ENCODE peak calls at places on chromosomes 6 and 20, in ten cellular contexts. One of them, this sample, is unnamed.

GRCh38 chr6:81451787-81452186 is 300.7 kb downstream of the TENT5A start:
- DNase-seq in SK-N-SH: no peak
- DNase-seq in K562: no peak
- DNase-seq in fibroblast of pulmonary artery: peak
- DNase-seq in coronary artery: no peak
- DNase-seq in sigmoid colon: no peak
- DNase-seq in A549: peak
- DNase-seq in fibroblast of mammary gland: peak
- DNase-seq in heart right ventricle: no peak
- DNase-seq in astrocyte of the spinal cord: peak
- DNase-seq in this sample: peak

GRCh38 chr6:10837009-10837691 is 1.2 kb downstream of the MAK start:
- DNase-seq in fibroblast of mammary gland: no peak
- DNase-seq in sigmoid colon: no peak
- DNase-seq in heart right ventricle: peak
- DNase-seq in fibroblast of pulmonary artery: peak
- DNase-seq in A549: no peak
- DNase-seq in SK-N-SH: peak
- DNase-seq in coronary artery: no peak
- DNase-seq in astrocyte of the spinal cord: peak
- DNase-seq in K562: peak
- DNase-seq in this sample: peak

GRCh38 chr20:12394786-12395185 is 477.1 kb downstream of the BTBD3 start:
- DNase-seq in SK-N-SH: no peak
- DNase-seq in fibroblast of pulmonary artery: peak
- DNase-seq in K562: no peak
- DNase-seq in A549: no peak
- DNase-seq in astrocyte of the spinal cord: no peak
- DNase-seq in coronary artery: no peak
- DNase-seq in sigmoid colon: no peak
- DNase-seq in fibroblast of mammary gland: no peak
- DNase-seq in heart right ventricle: no peak
- DNase-seq in this sample: no peak

GRCh38 chr6:57173056-57173885 is 1.1 kb downstream of the BAG2 start:
- DNase-seq in SK-N-SH: peak
- DNase-seq in K562: peak
- DNase-seq in A549: no peak
- DNase-seq in fibroblast of mammary gland: no peak
- DNase-seq in heart right ventricle: no peak
- DNase-seq in astrocyte of the spinal cord: peak
- DNase-seq in sigmoid colon: no peak
- DNase-seq in coronary artery: no peak
- DNase-seq in fibroblast of pulmonary artery: peak
- DNase-seq in this sample: peak

GRCh38 chr6:36873115-36873514 is 1.5 kb downstream of the PPIL1 start:
- DNase-seq in fibroblast of pulmonary artery: no peak
- DNase-seq in heart right ventricle: no peak
- DNase-seq in fibroblast of mammary gland: no peak
- DNase-seq in K562: no peak
- DNase-seq in SK-N-SH: no peak
- DNase-seq in coronary artery: no peak
- DNase-seq in A549: no peak
- DNase-seq in sigmoid colon: no peak
- DNase-seq in astrocyte of the spinal cord: no peak
- DNase-seq in this sample: no peak

GRCh38 chr20:63160641-63161175 is 55.2 kb downstream of the YTHDF1 start:
- DNase-seq in SK-N-SH: no peak
- DNase-seq in A549: no peak
- DNase-seq in coronary artery: no peak
- DNase-seq in heart right ventricle: no peak
- DNase-seq in K562: no peak
- DNase-seq in fibroblast of pulmonary artery: no peak
- DNase-seq in sigmoid colon: no peak
- DNase-seq in fibroblast of mammary gland: no peak
- DNase-seq in astrocyte of the spinal cord: no peak
- DNase-seq in this sample: no peak

GRCh38 chr6:26032387-26033131 is 54.7 kb upstream of the HFE start:
- DNase-seq in sigmoid colon: no peak
- DNase-seq in coronary artery: no peak
- DNase-seq in SK-N-SH: no peak
- DNase-seq in heart right ventricle: no peak
- DNase-seq in A549: peak
- DNase-seq in astrocyte of the spinal cord: peak
- DNase-seq in fibroblast of pulmonary artery: peak
- DNase-seq in K562: peak
- DNase-seq in fibroblast of mammary gland: peak
- DNase-seq in this sample: no peak

GRCh38 chr6:115613488-115613887 is 447.2 kb downstream of the FRK start:
- DNase-seq in fibroblast of mammary gland: peak
- DNase-seq in SK-N-SH: no peak
- DNase-seq in K562: no peak
- DNase-seq in sigmoid colon: no peak
- DNase-seq in astrocyte of the spinal cord: peak
- DNase-seq in coronary artery: no peak
- DNase-seq in A549: no peak
- DNase-seq in heart right ventricle: no peak
- DNase-seq in fibroblast of pulmonary artery: peak
- DNase-seq in this sample: peak

GRCh38 chr20:50618537-50618936 is 72.8 kb downstream of the RIPOR3 start:
- DNase-seq in SK-N-SH: no peak
- DNase-seq in fibroblast of pulmonary artery: no peak
- DNase-seq in astrocyte of the spinal cord: no peak
- DNase-seq in coronary artery: no peak
- DNase-seq in heart right ventricle: no peak
- DNase-seq in K562: no peak
- DNase-seq in fibroblast of mammary gland: no peak
- DNase-seq in A549: no peak
- DNase-seq in sigmoid colon: no peak
- DNase-seq in this sample: no peak

GRCh38 chr6:48744948-48745347 is 634.0 kb upstream of the PTCHD4 start:
- DNase-seq in sigmoid colon: no peak
- DNase-seq in coronary artery: no peak
- DNase-seq in fibroblast of pulmonary artery: peak
- DNase-seq in fibroblast of mammary gland: peak
- DNase-seq in K562: no peak
- DNase-seq in heart right ventricle: no peak
- DNase-seq in astrocyte of the spinal cord: peak
- DNase-seq in SK-N-SH: no peak
- DNase-seq in A549: no peak
- DNase-seq in this sample: peak

GRCh38 chr20:10647471-10647870 is 26.3 kb downstream of the JAG1 start:
- DNase-seq in fibroblast of mammary gland: peak
- DNase-seq in fibroblast of pulmonary artery: no peak
- DNase-seq in A549: no peak
- DNase-seq in SK-N-SH: peak
- DNase-seq in astrocyte of the spinal cord: no peak
- DNase-seq in K562: peak
- DNase-seq in sigmoid colon: no peak
- DNase-seq in heart right ventricle: no peak
- DNase-seq in coronary artery: peak
- DNase-seq in this sample: peak

GRCh38 chr20:675453-676314 is at the start of gene SCRT2:
- DNase-seq in astrocyte of the spinal cord: peak
- DNase-seq in coronary artery: no peak
- DNase-seq in fibroblast of mammary gland: peak
- DNase-seq in sigmoid colon: peak
- DNase-seq in K562: peak
- DNase-seq in heart right ventricle: peak
- DNase-seq in SK-N-SH: peak
- DNase-seq in fibroblast of pulmonary artery: peak
- DNase-seq in A549: peak
- DNase-seq in this sample: peak

GRCh38 chr6:117521785-117522502 is 39.5 kb downstream of the DCBLD1 start:
- DNase-seq in astrocyte of the spinal cord: no peak
- DNase-seq in SK-N-SH: no peak
- DNase-seq in A549: peak
- DNase-seq in coronary artery: no peak
- DNase-seq in sigmoid colon: no peak
- DNase-seq in fibroblast of pulmonary artery: no peak
- DNase-seq in K562: no peak
- DNase-seq in heart right ventricle: no peak
- DNase-seq in fibroblast of mammary gland: no peak
- DNase-seq in this sample: no peak

GRCh38 chr6:38179300-38179699 is 359.8 kb downstream of the ZFAND3 start:
- DNase-seq in fibroblast of mammary gland: no peak
- DNase-seq in sigmoid colon: no peak
- DNase-seq in A549: no peak
- DNase-seq in SK-N-SH: no peak
- DNase-seq in astrocyte of the spinal cord: no peak
- DNase-seq in coronary artery: no peak
- DNase-seq in heart right ventricle: no peak
- DNase-seq in fibroblast of pulmonary artery: no peak
- DNase-seq in K562: no peak
- DNase-seq in this sample: no peak

DNA sequence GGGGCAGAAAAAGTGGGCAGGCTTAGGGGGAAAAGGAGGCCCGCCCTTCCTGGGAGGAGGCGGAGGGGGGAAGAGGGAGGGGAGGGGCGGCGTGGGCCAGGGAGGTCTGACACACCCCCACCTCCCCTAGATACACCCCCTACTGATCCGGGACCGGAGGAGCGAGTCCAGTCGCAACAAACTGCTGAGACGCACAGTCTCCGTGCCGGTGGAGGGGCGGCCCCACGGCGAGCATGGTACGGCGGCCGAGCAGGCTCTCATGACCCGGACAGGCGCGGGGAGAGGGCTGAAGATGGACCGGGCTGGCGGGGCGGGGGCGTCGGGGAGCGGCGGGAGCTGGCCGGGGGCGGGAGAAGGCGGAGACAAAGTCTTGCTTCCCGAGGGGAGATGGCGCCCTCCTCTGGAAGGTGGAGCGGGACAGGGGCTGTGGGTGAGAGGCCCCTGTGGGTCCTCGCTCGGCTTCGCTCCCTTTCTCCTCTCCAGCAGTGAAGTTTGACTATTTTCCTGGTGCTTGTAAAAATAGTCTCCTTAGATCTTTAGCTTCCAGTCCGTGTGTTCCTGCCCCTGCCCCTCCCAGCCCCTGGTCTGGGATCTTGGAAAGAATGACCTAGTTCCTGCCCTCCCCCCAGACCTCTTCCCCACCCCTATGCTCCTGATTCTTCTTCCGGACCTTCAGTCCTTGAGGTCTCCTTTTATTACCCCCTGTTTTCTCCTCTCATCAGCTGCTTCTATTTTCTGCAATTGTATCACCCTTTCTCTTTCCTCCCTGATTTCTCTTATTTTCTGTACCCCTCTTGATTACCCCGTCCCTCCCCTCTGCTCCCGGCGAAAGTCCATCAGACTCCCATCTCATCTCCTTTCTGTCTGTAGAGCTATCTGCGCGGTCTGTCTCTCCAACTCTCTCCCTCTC is 6.1 kb downstream of the SYNGAP1 start:
- DNase-seq in heart right ventricle: peak
- DNase-seq in sigmoid colon: peak
- DNase-seq in SK-N-SH: peak
- DNase-seq in A549: peak
- DNase-seq in K562: peak
- DNase-seq in astrocyte of the spinal cord: peak
- DNase-seq in fibroblast of pulmonary artery: peak
- DNase-seq in coronary artery: peak
- DNase-seq in fibroblast of mammary gland: peak
- DNase-seq in this sample: peak
- TF ChIP-seq CTCF in heart right ventricle: peak
- TF ChIP-seq CTCF in sigmoid colon: peak
- TF ChIP-seq CTCF in SK-N-SH: peak
- TF ChIP-seq CTCF in A549: peak
- TF ChIP-seq CTCF in K562: peak
- TF ChIP-seq CTCF in astrocyte of the spinal cord: peak
- TF ChIP-seq CTCF in fibroblast of pulmonary artery: peak
- TF ChIP-seq CTCF in coronary artery: peak
- TF ChIP-seq CTCF in fibroblast of mammary gland: peak
- TF ChIP-seq CTCF in this sample: peak

GRCh38 chr6:27448456-27448855 is 24.4 kb downstream of the ZNF184 start:
- DNase-seq in A549: no peak
- DNase-seq in SK-N-SH: no peak
- DNase-seq in heart right ventricle: no peak
- DNase-seq in fibroblast of mammary gland: no peak
- DNase-seq in K562: no peak
- DNase-seq in coronary artery: no peak
- DNase-seq in sigmoid colon: no peak
- DNase-seq in fibroblast of pulmonary artery: no peak
- DNase-seq in astrocyte of the spinal cord: no peak
- DNase-seq in this sample: no peak

GRCh38 chr6:27451660-27452390 is 21.1 kb downstream of the ZNF184 start:
- DNase-seq in astrocyte of the spinal cord: no peak
- DNase-seq in K562: no peak
- DNase-seq in A549: no peak
- DNase-seq in sigmoid colon: no peak
- DNase-seq in fibroblast of mammary gland: no peak
- DNase-seq in SK-N-SH: no peak
- DNase-seq in coronary artery: no peak
- DNase-seq in heart right ventricle: no peak
- DNase-seq in fibroblast of pulmonary artery: no peak
- DNase-seq in this sample: no peak

DNA sequence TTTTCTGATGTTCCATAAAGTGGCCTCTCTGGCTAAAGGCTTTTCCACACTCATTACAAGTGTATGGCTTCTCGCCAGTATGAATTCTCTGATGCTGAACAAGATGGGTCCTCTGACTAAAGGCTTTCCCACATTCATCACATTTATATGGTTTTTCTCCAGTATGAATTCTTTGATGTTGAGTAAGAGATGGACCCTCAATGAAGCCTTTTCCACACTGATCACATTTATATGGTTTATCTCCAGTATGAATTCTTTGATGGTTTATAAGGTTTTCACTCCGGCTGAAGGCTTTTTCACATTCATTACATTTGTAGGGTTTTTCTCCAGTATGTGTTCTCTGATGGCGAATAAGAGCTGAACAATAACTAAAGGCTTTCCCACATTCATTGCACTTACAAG is 20.4 kb downstream of the ZNF184 start:
- DNase-seq in K562: no peak
- DNase-seq in fibroblast of mammary gland: peak
- DNase-seq in A549: peak
- DNase-seq in astrocyte of the spinal cord: peak
- DNase-seq in heart right ventricle: no peak
- DNase-seq in SK-N-SH: no peak
- DNase-seq in coronary artery: no peak
- DNase-seq in fibroblast of pulmonary artery: peak
- DNase-seq in sigmoid colon: no peak
- DNase-seq in this sample: no peak
- H3K4me3 ChIP-seq in K562: no peak
- H3K4me3 ChIP-seq in fibroblast of mammary gland: no peak
- H3K4me3 ChIP-seq in A549: no peak
- H3K4me3 ChIP-seq in astrocyte of the spinal cord: no peak
- H3K4me3 ChIP-seq in heart right ventricle: no peak
- H3K4me3 ChIP-seq in SK-N-SH: no peak
- H3K4me3 ChIP-seq in coronary artery: peak
- H3K4me3 ChIP-seq in fibroblast of pulmonary artery: no peak
- H3K4me3 ChIP-seq in sigmoid colon: no peak
- H3K4me3 ChIP-seq in this sample: no peak

GRCh38 chr20:42485566-42485965 is 704.1 kb downstream of the PTPRT start:
- DNase-seq in K562: no peak
- DNase-seq in heart right ventricle: no peak
- DNase-seq in SK-N-SH: no peak
- DNase-seq in astrocyte of the spinal cord: no peak
- DNase-seq in A549: no peak
- DNase-seq in fibroblast of mammary gland: no peak
- DNase-seq in sigmoid colon: no peak
- DNase-seq in coronary artery: no peak
- DNase-seq in fibroblast of pulmonary artery: no peak
- DNase-seq in this sample: no peak
- TF ChIP-seq CTCF in K562: no peak
- TF ChIP-seq CTCF in heart right ventricle: no peak
- TF ChIP-seq CTCF in SK-N-SH: no peak
- TF ChIP-seq CTCF in astrocyte of the spinal cord: no peak
- TF ChIP-seq CTCF in A549: no peak
- TF ChIP-seq CTCF in fibroblast of mammary gland: no peak
- TF ChIP-seq CTCF in sigmoid colon: no peak
- TF ChIP-seq CTCF in coronary artery: no peak
- TF ChIP-seq CTCF in fibroblast of pulmonary artery: no peak
- TF ChIP-seq CTCF in this sample: no peak

GRCh38 chr6:114009192-114009591 is 38.2 kb upstream of the HDAC2 start:
- DNase-seq in fibroblast of pulmonary artery: no peak
- DNase-seq in SK-N-SH: no peak
- DNase-seq in heart right ventricle: no peak
- DNase-seq in fibroblast of mammary gland: no peak
- DNase-seq in K562: no peak
- DNase-seq in astrocyte of the spinal cord: no peak
- DNase-seq in A549: no peak
- DNase-seq in sigmoid colon: no peak
- DNase-seq in coronary artery: no peak
- DNase-seq in this sample: no peak
- H3K4me3 ChIP-seq in fibroblast of pulmonary artery: no peak
- H3K4me3 ChIP-seq in SK-N-SH: no peak
- H3K4me3 ChIP-seq in heart right ventricle: no peak
- H3K4me3 ChIP-seq in fibroblast of mammary gland: no peak
- H3K4me3 ChIP-seq in K562: no peak
- H3K4me3 ChIP-seq in astrocyte of the spinal cord: no peak
- H3K4me3 ChIP-seq in A549: no peak
- H3K4me3 ChIP-seq in sigmoid colon: no peak
- H3K4me3 ChIP-seq in coronary artery: no peak
- H3K4me3 ChIP-seq in this sample: no peak